ENCODE peak calls at places on chromosomes 6 and 20, in four cellular contexts. B, V, M and Y are unnamed samples.

GRCh38 chr20:50304883-50305635 is 114.4 kb downstream of the CEBPB start:
- DNase-seq in B (peak; percentile 97), V (peak; percentile 94), M (no peak), Y (no peak)

GRCh38 chr20:35111141-35111888 is 18.7 kb upstream of the TRPC4AP start:
- DNase-seq in B (peak; percentile 90), V (no peak), M (no peak), Y (no peak)

GRCh38 chr20:49541733-49542513 is 26.0 kb downstream of the PTGIS start:
- DNase-seq in B (peak; percentile 93), V (peak; percentile 78), M (peak; percentile 17), Y (peak; percentile 46)

GRCh38 chr6:10437891-10438290 is 23.0 kb upstream of the TFAP2A start:
- DNase-seq in B (no peak), V (no peak), M (no peak), Y (no peak)

GRCh38 chr6:138088307-138088744 is 18.9 kb downstream of the PERP start:
- DNase-seq in B (peak; percentile 45), V (no peak), M (no peak), Y (no peak)

GRCh38 chr6:145903356-145904102 is 60.6 kb downstream of the SHPRH start:
- DNase-seq in B (no peak), V (no peak), M (no peak), Y (no peak)

GRCh38 chr20:31675828-31676533 is 38.3 kb downstream of the COX4I2 start:
- DNase-seq in B (no peak), V (peak; percentile 35), M (peak; percentile 44), Y (peak; percentile 65)

GRCh38 chr6:15644904-15645303 is 17.9 kb downstream of the DTNBP1 start:
- DNase-seq in B (no peak), V (no peak), M (no peak), Y (no peak)

GRCh38 chr20:17896771-17897369 is 71.7 kb downstream of the SNX5 start:
- DNase-seq in B (peak; percentile 58), V (no peak), M (no peak), Y (no peak)

GRCh38 chr6:97312241-97312640 is 29.2 kb upstream of the MMS22L start:
- DNase-seq in B (no peak), V (no peak), M (no peak), Y (no peak)

GRCh38 chr6:107679457-107679856 is 144.7 kb downstream of the SCML4 start:
- DNase-seq in B (peak; percentile 84), V (peak; percentile 53), M (no peak), Y (no peak)

GRCh38 chr6:46918830-46919229 is 2.9 kb downstream of the ADGRF5 start:
- DNase-seq in B (no peak), V (no peak), M (no peak), Y (no peak)

GRCh38 chr6:110395221-110395620 is 20.2 kb downstream of the DDO start:
- DNase-seq in B (no peak), V (peak; percentile 57), M (no peak), Y (no peak)

GRCh38 chr6:22149501-22150490 is 147.0 kb downstream of the PRL start:
- DNase-seq in B (peak; percentile 13), V (no peak), M (no peak), Y (no peak)

GRCh38 chr6:110430236-110430635 is 14.9 kb upstream of the DDO start:
- DNase-seq in B (no peak), V (no peak), M (no peak), Y (no peak)

GRCh38 chr6:119602215-119603178 is 252.9 kb upstream of the MAN1A1 start:
- DNase-seq in B (peak; percentile 83), V (no peak), M (no peak), Y (no peak)

GRCh38 chr6:3258720-3259490 is at the start of gene PSMG4:
- DNase-seq in B (peak; percentile 100), V (peak; percentile 98), M (peak; percentile 89), Y (peak; percentile 88)

GRCh38 chr6:72784581-72784980 is 162.7 kb downstream of the KCNQ5 start:
- DNase-seq in B (peak; percentile 42), V (no peak), M (no peak), Y (no peak)

GRCh38 chr20:62476074-62476838 is 461 bp upstream of the GATA5 start:
- DNase-seq in B (no peak), V (no peak), M (no peak), Y (no peak)

GRCh38 chr20:20215976-20216727 is 151.8 kb upstream of the INSM1 start:
- DNase-seq in B (no peak), V (no peak), M (no peak), Y (no peak)

GRCh38 chr6:27478141-27478705 is 5.3 kb upstream of the ZNF184 start:
- DNase-seq in B (no peak), V (no peak), M (no peak), Y (no peak)

GRCh38 chr6:35359744-35360348 is 17.5 kb downstream of the PPARD start:
- DNase-seq in B (peak; percentile 54), V (no peak), M (no peak), Y (no peak)

GRCh38 chr6:13351271-13351670 is 22.9 kb upstream of the TBC1D7 start:
- DNase-seq in B (no peak), V (no peak), M (no peak), Y (no peak)

GRCh38 chr20:9467995-9468394 is 46.4 kb upstream of the LAMP5 start:
- DNase-seq in B (no peak), V (no peak), M (no peak), Y (no peak)

GRCh38 chr6:41193884-41194283 is 7.1 kb downstream of the TREML2 start:
- DNase-seq in B (no peak), V (no peak), M (no peak), Y (no peak)

GRCh38 chr6:167699141-167700036 is 127.3 kb upstream of the AFDN start:
- DNase-seq in B (no peak), V (peak; percentile 59), M (peak; percentile 21), Y (no peak)

GRCh38 chr6:25025919-25026301 is 90.2 kb upstream of the RIPOR2 start:
- DNase-seq in B (no peak), V (no peak), M (no peak), Y (no peak)

DNA sequence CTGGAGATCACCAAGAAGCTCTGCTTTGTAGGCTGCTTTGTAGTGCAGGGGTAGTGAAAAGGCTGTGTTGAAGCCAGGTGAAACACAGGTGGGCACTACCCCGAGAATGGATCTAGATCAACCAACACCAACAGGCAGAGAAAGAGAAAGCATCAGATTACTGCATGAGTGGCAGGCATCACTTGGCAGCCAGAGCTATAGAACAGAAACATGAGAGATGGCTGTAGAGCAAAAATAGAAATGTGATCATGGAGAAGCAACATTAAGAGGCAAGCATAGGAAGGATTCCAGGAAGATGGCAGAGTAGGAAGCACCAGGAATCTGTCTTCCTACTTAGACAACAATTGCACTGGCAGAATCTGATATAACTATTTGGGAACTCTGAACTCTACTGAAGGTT is 311.1 kb upstream of the TCF21 start:
- DNase-seq in B (no peak), V (no peak), M (no peak), Y (no peak)
- H3K27ac ChIP-seq in B (no peak overlapping the region), V (no peak overlapping the region), M (no peak overlapping the region), Y (no peak overlapping the region)

DNA sequence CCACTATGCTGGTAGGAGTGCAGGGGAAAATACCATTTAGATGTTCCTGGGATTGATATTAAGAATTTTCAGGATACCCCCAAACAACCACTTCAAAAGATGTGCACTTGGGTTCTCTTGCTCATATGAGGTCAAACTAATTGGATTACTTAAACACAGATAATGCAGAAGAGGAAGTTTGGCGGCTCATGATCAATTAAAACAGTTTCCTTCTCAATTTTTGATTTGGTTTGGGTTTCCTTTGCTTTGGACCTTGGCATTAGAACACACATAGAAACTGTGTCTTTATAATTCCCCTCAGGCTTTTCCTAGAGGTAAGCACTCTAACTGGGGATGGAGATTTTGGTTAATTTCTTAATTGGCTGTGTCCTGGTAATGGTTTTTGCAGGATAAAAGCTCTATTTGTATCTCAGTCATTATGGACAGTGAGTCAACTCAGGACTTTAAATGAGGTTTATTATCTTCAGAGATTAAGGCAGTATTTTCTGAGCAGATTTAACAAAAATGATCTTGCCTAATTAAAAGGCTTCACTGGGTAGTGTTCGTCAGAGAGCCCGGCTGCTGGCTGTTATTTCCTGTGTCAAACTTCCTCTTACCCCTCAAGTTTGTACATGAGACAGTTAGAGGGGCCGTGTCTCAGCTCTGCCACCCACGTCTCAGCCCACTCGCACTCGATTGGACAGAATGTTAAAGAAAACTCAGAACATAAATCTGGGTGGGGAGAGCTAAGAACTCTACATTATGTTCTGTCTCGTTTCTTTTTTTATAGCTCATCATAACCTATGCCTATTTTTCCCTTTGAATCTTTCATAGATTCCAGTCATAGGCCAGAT is 50.3 kb upstream of the PREP start:
- DNase-seq in B (no peak), V (no peak), M (peak; percentile 72), Y (peak; percentile 29)
- H3K27ac ChIP-seq in B (no peak overlapping the region), V (no peak overlapping the region), M (peak overlapping the region; percentile 64), Y (peak overlapping the region; percentile 15)

GRCh38 chr20:40082436-40082835 is 606.6 kb downstream of the MAFB start:
- DNase-seq in B (no peak), V (no peak), M (no peak), Y (no peak)

GRCh38 chr20:40081653-40082052 is 607.4 kb downstream of the MAFB start:
- DNase-seq in B (no peak), V (no peak), M (no peak), Y (no peak)

GRCh38 chr20:40085513-40085912 is 603.5 kb downstream of the MAFB start:
- DNase-seq in B (no peak), V (no peak), M (no peak), Y (no peak)

DNA sequence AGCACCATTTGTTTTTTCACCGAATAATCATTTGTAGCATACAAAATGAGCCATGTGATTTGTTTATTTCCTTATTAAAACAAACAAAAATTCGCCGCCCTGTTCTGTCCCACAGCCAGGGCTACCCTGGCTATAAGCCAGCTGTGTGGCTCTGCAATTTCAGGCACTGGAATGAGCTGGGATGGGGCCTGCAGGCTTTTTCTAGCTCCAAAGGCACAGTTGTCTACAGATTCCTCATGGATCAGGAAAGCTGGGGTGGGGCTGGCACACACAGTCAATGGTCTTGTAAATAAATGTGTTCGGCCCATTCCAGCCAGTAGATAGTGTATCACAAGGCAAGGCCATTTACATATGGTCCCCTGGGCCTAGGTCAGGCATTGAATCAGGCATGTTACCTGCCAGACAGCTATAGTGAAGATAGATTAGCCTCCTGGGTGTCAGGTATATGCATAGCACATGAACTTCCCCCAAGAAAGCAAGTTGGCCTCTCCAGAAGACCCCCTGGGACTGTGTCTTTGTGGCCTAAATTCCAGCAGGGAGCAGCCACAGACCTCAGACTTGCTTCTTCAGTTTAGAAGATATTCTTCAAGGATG is 608.9 kb downstream of the MAFB start:
- DNase-seq in B (no peak), V (no peak), M (no peak), Y (no peak)
- H3K27ac ChIP-seq in B (no peak overlapping the region), V (no peak overlapping the region), M (no peak overlapping the region), Y (no peak overlapping the region)

GRCh38 chr6:43127180-43127579 is 43.9 kb upstream of the SRF start:
- DNase-seq in B (peak; percentile 61), V (peak; percentile 35), M (no peak), Y (no peak)

GRCh38 chr6:43124481-43124880 is 46.6 kb upstream of the SRF start:
- DNase-seq in B (no peak), V (no peak), M (no peak), Y (no peak)

GRCh38 chr6:43125119-43125518 is 46.0 kb upstream of the SRF start:
- DNase-seq in B (peak; percentile 94), V (peak; percentile 47), M (no peak), Y (no peak)

GRCh38 chr6:43123691-43124314 is 47.3 kb upstream of the SRF start:
- DNase-seq in B (peak; percentile 13), V (peak; percentile 44), M (no peak), Y (no peak)

DNA sequence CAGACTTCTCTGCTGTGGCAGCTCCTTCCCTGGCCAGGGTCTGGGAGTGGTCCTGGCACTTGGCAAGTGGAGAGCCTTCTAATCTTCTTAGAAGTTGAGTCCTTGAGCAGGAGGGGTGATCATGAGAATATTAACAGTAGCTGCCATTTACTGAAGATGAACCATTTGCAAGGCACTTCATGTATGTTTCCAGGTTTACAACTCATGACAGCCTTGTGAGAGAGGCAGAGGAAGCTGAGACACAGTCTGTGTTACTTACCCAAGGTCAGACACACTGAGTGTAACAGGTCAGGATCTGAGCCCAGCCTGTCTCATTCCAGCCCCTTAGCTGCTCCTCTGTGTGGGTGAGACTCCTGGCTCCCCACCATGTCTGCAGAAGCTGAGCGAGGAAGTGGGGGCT is 45.5 kb upstream of the SRF start:
- DNase-seq in B (no peak), V (no peak), M (no peak), Y (no peak)
- H3K27ac ChIP-seq in B (peak overlapping the region; percentile 91), V (no peak overlapping the region), M (no peak overlapping the region), Y (no peak overlapping the region)